ENCODE peak calls at places on chromosomes 4 and X, in six cellular contexts. One of them, this sample, is unnamed.

GRCh38 chr4:141702472-141703182 is 66.2 kb downstream of the IL15 start:
- DNase-seq in NCI-H1417: peak; percentile 3
- DNase-seq in hypothalamus: no peak
- DNase-seq in left cardiac atrium: no peak
- DNase-seq in activated T-helper 1 cell treated with anti-CD3 and anti-CD28 coated beads, Interleukin-2, amount 50 U/mL, for 16 hours: no peak
- DNase-seq in Calu3: peak; percentile 13
- DNase-seq in this sample: peak; percentile 88

GRCh38 chr4:120870279-120870673 is 52.2 kb downstream of the PRDM5 start:
- DNase-seq in NCI-H1417: peak; percentile 5
- DNase-seq in hypothalamus: no peak
- DNase-seq in left cardiac atrium: no peak
- DNase-seq in activated T-helper 1 cell treated with anti-CD3 and anti-CD28 coated beads, Interleukin-2, amount 50 U/mL, for 16 hours: no peak
- DNase-seq in Calu3: peak; percentile 6
- DNase-seq in this sample: no peak

GRCh38 chr4:162767090-162767489 is 399.6 kb downstream of the NAF1 start:
- DNase-seq in NCI-H1417: no peak
- DNase-seq in hypothalamus: no peak
- DNase-seq in left cardiac atrium: no peak
- DNase-seq in activated T-helper 1 cell treated with anti-CD3 and anti-CD28 coated beads, Interleukin-2, amount 50 U/mL, for 16 hours: no peak
- DNase-seq in Calu3: no peak
- DNase-seq in this sample: no peak

GRCh38 chr4:168731706-168732414 is 235.0 kb downstream of the PALLD start:
- DNase-seq in NCI-H1417: no peak
- DNase-seq in hypothalamus: no peak
- DNase-seq in left cardiac atrium: no peak
- DNase-seq in activated T-helper 1 cell treated with anti-CD3 and anti-CD28 coated beads, Interleukin-2, amount 50 U/mL, for 16 hours: no peak
- DNase-seq in Calu3: no peak
- DNase-seq in this sample: no peak

GRCh38 chrX:54067741-54068140 is 23.5 kb upstream of the PHF8 start:
- DNase-seq in NCI-H1417: no peak
- DNase-seq in hypothalamus: no peak
- DNase-seq in left cardiac atrium: no peak
- DNase-seq in activated T-helper 1 cell treated with anti-CD3 and anti-CD28 coated beads, Interleukin-2, amount 50 U/mL, for 16 hours: no peak
- DNase-seq in Calu3: no peak
- DNase-seq in this sample: no peak

GRCh38 chrX:149631293-149632165 is at the start of gene TMEM185A:
- DNase-seq in NCI-H1417: peak; percentile 76
- DNase-seq in hypothalamus: peak; percentile 38
- DNase-seq in left cardiac atrium: peak; percentile 78
- DNase-seq in activated T-helper 1 cell treated with anti-CD3 and anti-CD28 coated beads, Interleukin-2, amount 50 U/mL, for 16 hours: peak; percentile 43
- DNase-seq in Calu3: peak; percentile 77
- DNase-seq in this sample: peak; percentile 28

GRCh38 chr4:111923786-111924185 is 221.5 kb upstream of the FAM241A start:
- DNase-seq in NCI-H1417: no peak
- DNase-seq in hypothalamus: no peak
- DNase-seq in left cardiac atrium: no peak
- DNase-seq in activated T-helper 1 cell treated with anti-CD3 and anti-CD28 coated beads, Interleukin-2, amount 50 U/mL, for 16 hours: no peak
- DNase-seq in Calu3: no peak
- DNase-seq in this sample: peak; percentile 3

GRCh38 chr4:143559757-143560147 is 46.2 kb downstream of the SMARCA5 start:
- DNase-seq in NCI-H1417: peak; percentile 87
- DNase-seq in hypothalamus: no peak
- DNase-seq in left cardiac atrium: no peak
- DNase-seq in activated T-helper 1 cell treated with anti-CD3 and anti-CD28 coated beads, Interleukin-2, amount 50 U/mL, for 16 hours: no peak
- DNase-seq in Calu3: no peak
- DNase-seq in this sample: no peak

GRCh38 chr4:82739292-82740190 is 59.1 kb downstream of the SCD5 start:
- DNase-seq in NCI-H1417: no peak
- DNase-seq in hypothalamus: peak; percentile 69
- DNase-seq in left cardiac atrium: peak; percentile 65
- DNase-seq in activated T-helper 1 cell treated with anti-CD3 and anti-CD28 coated beads, Interleukin-2, amount 50 U/mL, for 16 hours: no peak
- DNase-seq in Calu3: peak; percentile 71
- DNase-seq in this sample: peak; percentile 70